ENCODE peak calls at places on chromosomes 5 and 9, in seven cellular contexts. H is heart left ventricle, R is H1, J is tibial artery, T is mucosa of descending colon, K is SK-N-SH, W is lower lobe of right lung. M is an unnamed sample.

GRCh38 chr5:133967715-133968056 is 739 bp downstream of the C5orf15 start:
- DNase-seq in J (no peak), R (no peak), W (no peak), H (no peak), T (no peak), K (peak; percentile 26), M (no peak)

GRCh38 chr5:79075646-79076426 is 6.3 kb downstream of the BHMT2 start:
- DNase-seq in W (no peak), H (no peak), T (no peak), R (no peak), J (no peak), K (no peak), M (no peak)

GRCh38 chr5:39604491-39604890 is 179.7 kb upstream of the DAB2 start:
- DNase-seq in J (no peak), K (no peak), R (no peak), W (no peak), T (no peak), H (no peak), M (no peak)

GRCh38 chr9:32264171-32264862 is 120.1 kb upstream of the ACO1 start:
- DNase-seq in H (no peak), T (no peak), R (no peak), K (peak; percentile 11), J (no peak), W (no peak), M (peak; percentile 9)

GRCh38 chr5:9104576-9105339 is 441.1 kb downstream of the SEMA5A start:
- DNase-seq in H (no peak), W (no peak), J (no peak), K (no peak), R (no peak), T (no peak), M (no peak)

GRCh38 chr9:131320031-131320685 is 30.6 kb downstream of the PLPP7 start:
- DNase-seq in K (peak; percentile 58), J (no peak), W (peak; percentile 19), R (no peak), H (peak; percentile 88), T (no peak), M (no peak)

GRCh38 chr5:144421411-144421810 is 250.7 kb downstream of the KCTD16 start:
- DNase-seq in R (no peak), W (no peak), J (no peak), T (no peak), H (no peak), K (no peak), M (no peak)

GRCh38 chr5:103057208-103058130 is 62.5 kb downstream of the GIN1 start:
- DNase-seq in J (no peak), T (no peak), R (no peak), K (no peak), H (no peak), W (no peak), M (no peak)

GRCh38 chr9:23779220-23779619 is 46.8 kb downstream of the ELAVL2 start:
- DNase-seq in J (no peak), W (no peak), T (peak; percentile 18), K (no peak), H (no peak), R (no peak), M (no peak)

GRCh38 chr5:69489246-69489645 is 3.3 kb upstream of the OCLN start:
- DNase-seq in R (no peak), T (no peak), H (no peak), K (no peak), J (no peak), W (no peak), M (no peak)

GRCh38 chr5:128213340-128213739 is 129.8 kb downstream of the SLC12A2 start:
- DNase-seq in W (no peak), R (peak; percentile 61), K (peak; percentile 31), J (no peak), H (no peak), T (no peak), M (peak; percentile 44)

GRCh38 chr9:12777149-12778010 is 2.6 kb downstream of the LURAP1L start:
- DNase-seq in T (no peak), H (no peak), W (no peak), J (no peak), K (no peak), R (no peak), M (no peak)
- H3K4me3 ChIP-seq in T (no peak overlapping the region), H (peak overlapping the region; percentile 87), W (peak overlapping the region; percentile 76), J (peak overlapping the region; percentile 65), K (peak overlapping the region; percentile 74), R (no peak overlapping the region), M (no peak overlapping the region)

GRCh38 chr9:34652608-34653007 is 623 bp downstream of the IL11RA start:
- DNase-seq in H (no peak), J (no peak), T (no peak), W (no peak), R (no peak), K (no peak), M (no peak)
- H3K4me1 ChIP-seq in H (peaks cover 39% of the 10 kb centered on the region), J (peaks cover 65% of the 10 kb centered on the region), T (peaks cover 25% of the 10 kb centered on the region), W (peaks cover 53% of the 10 kb centered on the region), R (peaks cover 25% of the 10 kb centered on the region), K (peaks cover 22% of the 10 kb centered on the region), M (peaks cover 30% of the 10 kb centered on the region)

DNA sequence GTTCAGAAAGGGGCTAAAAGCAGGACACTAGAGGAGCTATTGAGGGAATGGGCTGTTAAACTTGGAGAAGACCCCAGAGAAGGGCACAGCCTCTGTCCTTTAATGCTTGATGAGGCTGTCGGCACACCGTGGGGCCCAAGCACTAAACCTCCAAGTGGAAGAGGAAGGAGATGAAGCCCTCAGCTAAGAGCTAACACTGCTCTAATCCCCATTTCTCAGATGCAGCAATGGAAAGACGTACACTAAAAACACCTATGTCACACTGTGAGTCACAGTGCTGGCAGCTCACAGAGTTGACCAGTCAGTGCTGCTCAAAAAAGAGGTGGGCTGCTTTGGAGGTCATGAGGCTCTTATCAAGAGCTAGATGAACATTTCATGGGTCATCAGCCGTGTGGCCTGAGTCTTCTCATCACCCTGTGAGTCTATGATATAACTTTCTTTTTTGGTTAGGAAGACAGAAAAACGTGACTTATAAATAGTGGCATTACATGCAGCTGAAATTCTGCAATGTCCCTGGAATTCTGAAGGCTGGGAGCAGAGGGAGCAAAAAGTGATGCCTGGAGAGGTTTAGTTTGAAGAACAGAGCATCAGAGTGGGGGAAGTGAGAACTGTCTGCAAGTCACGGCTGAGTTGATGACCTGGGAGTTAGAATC is 21.5 kb downstream of the TNFSF8 start:
- DNase-seq in W (no peak), T (no peak), J (no peak), K (no peak), R (no peak), H (no peak), M (no peak)
- H3K4me3 ChIP-seq in W (no peak overlapping the region), T (no peak overlapping the region), J (no peak overlapping the region), K (no peak overlapping the region), R (no peak overlapping the region), H (no peak overlapping the region), M (no peak overlapping the region)

DNA sequence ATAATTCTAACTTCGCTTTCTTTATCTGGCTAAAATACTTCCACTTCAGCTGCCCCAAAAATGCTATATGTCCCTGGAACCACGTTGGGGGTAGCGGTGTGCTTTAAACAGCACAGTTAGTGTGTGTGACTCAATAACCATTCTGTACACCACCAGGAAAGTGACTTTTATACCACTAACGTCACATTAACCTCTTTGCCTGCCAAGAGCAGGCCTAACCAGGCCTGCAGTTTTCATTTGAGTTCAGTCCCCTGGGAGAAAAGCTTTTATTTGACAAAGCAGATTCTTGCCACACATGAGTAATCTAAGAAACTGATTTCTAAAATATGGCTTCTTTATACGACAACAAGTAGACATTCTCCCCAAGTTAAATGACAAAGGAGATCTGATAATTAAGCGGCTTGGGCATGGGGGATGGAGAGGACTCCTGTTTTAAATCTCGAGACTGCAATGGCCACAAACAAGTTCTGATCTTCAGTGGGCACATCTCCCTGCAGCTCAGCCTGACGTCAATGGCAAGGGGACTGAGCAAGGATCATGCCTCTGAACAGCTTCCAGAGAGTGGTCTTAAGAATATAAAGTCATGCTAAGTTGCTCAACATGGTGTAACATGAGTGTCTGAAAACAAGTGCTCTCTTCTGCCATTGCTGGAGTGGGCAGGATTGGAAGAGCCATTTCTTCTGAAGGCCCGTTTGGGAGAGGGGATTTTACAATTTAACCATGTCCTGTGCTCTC is 91.8 kb downstream of the GLIS3 start:
- DNase-seq in W (no peak), R (no peak), T (no peak), K (no peak), J (peak; percentile 70), H (no peak), M (no peak)
- H3K4me1 ChIP-seq in W (peaks cover 9% of the 10 kb centered on the region), R (no peaks in the 10 kb centered on the region), T (peaks cover 11% of the 10 kb centered on the region), K (no peaks in the 10 kb centered on the region), J (peaks cover 21% of the 10 kb centered on the region), H (peaks cover 5% of the 10 kb centered on the region), M (no peaks in the 10 kb centered on the region)

DNA sequence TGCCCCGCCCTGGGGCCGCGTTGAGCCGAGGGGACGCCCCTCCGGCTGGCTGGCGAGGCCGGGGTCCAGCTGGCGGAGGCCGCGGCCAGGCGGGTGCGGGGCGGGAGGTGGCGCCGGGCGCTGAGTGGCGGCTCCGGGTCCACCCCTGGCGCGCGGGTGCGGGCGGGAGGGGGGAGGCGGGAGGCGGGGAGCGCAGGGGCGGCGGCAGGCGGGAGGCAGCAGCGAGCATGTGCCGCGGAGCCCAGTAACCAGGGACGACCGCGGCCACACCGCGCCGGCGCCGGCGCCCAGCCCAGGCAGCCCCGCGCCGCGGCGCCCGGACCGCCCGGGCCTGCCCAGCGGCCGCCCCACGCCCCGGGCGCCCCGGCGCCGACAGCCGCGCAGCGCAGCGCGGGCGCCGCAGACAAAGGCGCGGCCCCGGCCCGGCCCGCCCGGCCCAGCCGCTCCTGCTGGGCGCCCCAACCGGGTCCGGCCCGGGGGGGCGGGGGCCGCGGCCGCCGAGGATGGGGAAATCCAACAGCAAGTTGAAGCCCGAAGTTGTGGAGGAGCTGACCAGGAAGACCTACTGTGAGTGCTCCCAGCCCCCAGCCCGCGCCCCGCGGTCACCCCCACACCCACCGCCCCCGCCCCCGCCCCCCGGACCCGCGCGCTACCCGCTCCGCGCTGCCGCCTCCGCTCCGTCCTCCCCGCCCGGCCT is at the start of gene NCS1:
- DNase-seq in H (peak; percentile 83), K (peak; percentile 99), J (peak; percentile 91), T (peak; percentile 83), R (no peak), W (peak; percentile 75), M (no peak)
- H3K4me3 ChIP-seq in H (peak within 1 kb of the TSS; percentile 71), K (peak within 1 kb of the TSS; percentile 67), J (peak within 1 kb of the TSS; percentile 65), T (no peak within 1 kb of the TSS), R (peak within 1 kb of the TSS; percentile 52), W (peak within 1 kb of the TSS; percentile 49), M (peak within 1 kb of the TSS; percentile 68)

GRCh38 chr5:68266457-68266856 is 50.9 kb downstream of the PIK3R1 start:
- DNase-seq in H (no peak), T (no peak), J (no peak), W (no peak), R (no peak), K (no peak), M (no peak)
- H3K4me1 ChIP-seq in H (peaks cover 78% of the 10 kb centered on the region), T (peaks cover 46% of the 10 kb centered on the region), J (peaks cover 92% of the 10 kb centered on the region), W (peaks cover 96% of the 10 kb centered on the region), R (no peaks in the 10 kb centered on the region), K (peaks cover 31% of the 10 kb centered on the region), M (no peaks in the 10 kb centered on the region)

GRCh38 chr5:119273391-119273839 is 82.4 kb upstream of the TNFAIP8 start:
- DNase-seq in K (no peak), W (peak; percentile 69), R (no peak), T (no peak), J (no peak), H (no peak), M (no peak)

GRCh38 chr5:119271758-119272730 is 83.8 kb upstream of the TNFAIP8 start:
- DNase-seq in T (no peak), J (no peak), K (no peak), W (no peak), H (no peak), R (no peak), M (no peak)

GRCh38 chr5:119270121-119270565 is 85.7 kb upstream of the TNFAIP8 start:
- DNase-seq in R (no peak), H (no peak), J (no peak), K (no peak), W (no peak), T (no peak), M (no peak)

GRCh38 chr5:119269061-119269579 is 86.7 kb upstream of the TNFAIP8 start:
- DNase-seq in W (peak; percentile 58), K (peak; percentile 43), T (peak; percentile 66), J (peak; percentile 66), H (no peak), R (no peak), M (peak; percentile 15)

GRCh38 chr5:119270955-119271757 is 84.7 kb upstream of the TNFAIP8 start:
- DNase-seq in T (no peak), J (no peak), W (no peak), K (no peak), R (no peak), H (no peak), M (no peak)
- H3K4me3 ChIP-seq in T (no peak overlapping the region), J (no peak overlapping the region), W (no peak overlapping the region), K (no peak overlapping the region), R (no peak overlapping the region), H (no peak overlapping the region), M (no peak overlapping the region)